ENCODE peak calls at places on chromosomes 1 and 21, in nine cellular contexts. Q, M, I, D, W, N, R, F and O are unnamed samples.

GRCh38 chr1:59669752-59670312 is 144.9 kb upstream of the HOOK1 start:
- DNase-seq in Q (peak; percentile 53), M (no peak), I (no peak), D (no peak), W (peak; percentile 39), N (no peak), R (no peak), F (peak; percentile 34), O (no peak)

GRCh38 chr1:233446935-233447334 is 119.4 kb downstream of the MAP3K21 start:
- DNase-seq in Q (no peak), M (no peak), I (no peak), D (no peak), W (no peak), N (no peak), R (no peak), F (no peak), O (no peak)

GRCh38 chr1:4028139-4028501 is 128.0 kb upstream of the C1orf174 start:
- DNase-seq in Q (no peak), M (no peak), I (no peak), D (no peak), W (no peak), N (no peak), R (no peak), F (no peak), O (no peak)

GRCh38 chr1:31238986-31239613 is 587 bp downstream of the NKAIN1 start:
- DNase-seq in Q (no peak), M (no peak), I (peak; percentile 57), D (peak; percentile 31), W (peak; percentile 51), N (peak; percentile 61), R (no peak), F (peak; percentile 29), O (peak; percentile 4)

GRCh38 chr21:37181059-37181458 is 86.1 kb downstream of the VPS26C start:
- DNase-seq in Q (no peak), M (no peak), I (no peak), D (no peak), W (no peak), N (no peak), R (no peak), F (no peak), O (no peak)

GRCh38 chr1:10615932-10616671 is 141.4 kb downstream of the PEX14 start:
- DNase-seq in Q (no peak), M (no peak), I (no peak), D (no peak), W (no peak), N (peak; percentile 44), R (no peak), F (no peak), O (peak; percentile 81)

GRCh38 chr1:155471891-155472290 is 90.7 kb downstream of the ASH1L start:
- DNase-seq in Q (no peak), M (no peak), I (no peak), D (no peak), W (no peak), N (no peak), R (no peak), F (no peak), O (no peak)

GRCh38 chr1:151459331-151460046 is at the start of gene POGZ:
- DNase-seq in Q (peak; percentile 98), M (peak; percentile 96), I (peak; percentile 98), D (peak; percentile 96), W (peak; percentile 99), N (peak; percentile 95), R (peak; percentile 94), F (peak; percentile 88), O (peak; percentile 98)

GRCh38 chr21:26123012-26123411 is 47.6 kb downstream of the APP start:
- DNase-seq in Q (no peak), M (no peak), I (no peak), D (no peak), W (no peak), N (no peak), R (no peak), F (no peak), O (no peak)

GRCh38 chr1:226425431-226426031 is 17.6 kb upstream of the PARP1 start:
- DNase-seq in Q (no peak), M (no peak), I (no peak), D (no peak), W (no peak), N (no peak), R (no peak), F (no peak), O (no peak)

GRCh38 chr21:26769613-26770188 is 75.5 kb downstream of the ADAMTS1 start:
- DNase-seq in Q (no peak), M (no peak), I (no peak), D (no peak), W (peak; percentile 88), N (no peak), R (no peak), F (no peak), O (no peak)

GRCh38 chr1:174726167-174726879 is 273.4 kb upstream of the CACYBP start:
- DNase-seq in Q (no peak), M (no peak), I (no peak), D (no peak), W (peak; percentile 82), N (no peak), R (peak; percentile 10), F (no peak), O (no peak)

GRCh38 chr1:197399691-197400521 is 131.9 kb downstream of the CRB1 start:
- DNase-seq in Q (no peak), M (no peak), I (no peak), D (no peak), W (peak; percentile 58), N (no peak), R (peak; percentile 74), F (peak; percentile 42), O (peak; percentile 19)

GRCh38 chr21:41950941-41951408 is 2.8 kb downstream of the C2CD2 start:
- DNase-seq in Q (no peak), M (no peak), I (no peak), D (no peak), W (no peak), N (no peak), R (no peak), F (no peak), O (no peak)

GRCh38 chr1:12435639-12436344 is 182.2 kb downstream of the DHRS3 start:
- DNase-seq in Q (no peak), M (no peak), I (no peak), D (no peak), W (no peak), N (no peak), R (no peak), F (no peak), O (no peak)
- H3K4me1 ChIP-seq in Q (peaks cover 91% of the 10 kb centered on the region), M (no peaks in the 10 kb centered on the region), I (peaks cover 50% of the 10 kb centered on the region), D (peaks cover 24% of the 10 kb centered on the region), W (peaks cover 39% of the 10 kb centered on the region), N (peaks cover 14% of the 10 kb centered on the region), R (peaks cover 40% of the 10 kb centered on the region), F (peaks cover 62% of the 10 kb centered on the region), O (peaks cover 52% of the 10 kb centered on the region)

GRCh38 chr1:182147136-182147815 is 85.8 kb upstream of the ZNF648 start:
- DNase-seq in Q (no peak), M (no peak), I (no peak), D (peak; percentile 28), W (peak; percentile 56), N (no peak), R (no peak), F (peak; percentile 34), O (no peak)
- H3K9me3 ChIP-seq in Q (no peaks in the 10 kb centered on the region), M (no peaks in the 10 kb centered on the region), I (no peaks in the 10 kb centered on the region), D (no peaks in the 10 kb centered on the region), W (no peaks in the 10 kb centered on the region), N (no peaks in the 10 kb centered on the region), R (no peaks in the 10 kb centered on the region), F (no peaks in the 10 kb centered on the region), O (no peaks in the 10 kb centered on the region)

GRCh38 chr1:224432141-224432540 is 2.5 kb downstream of the WDR26 start:
- DNase-seq in Q (no peak), M (no peak), I (no peak), D (no peak), W (peak; percentile 63), N (no peak), R (no peak), F (no peak), O (no peak)

GRCh38 chr1:224432672-224433040 is 1.9 kb downstream of the WDR26 start:
- DNase-seq in Q (no peak), M (no peak), I (no peak), D (no peak), W (peak; percentile 49), N (no peak), R (no peak), F (peak; percentile 10), O (no peak)

GRCh38 chr1:224429616-224430015 is 5.0 kb downstream of the WDR26 start:
- DNase-seq in Q (no peak), M (no peak), I (no peak), D (no peak), W (no peak), N (no peak), R (no peak), F (no peak), O (no peak)

GRCh38 chr1:224431726-224432125 is 2.9 kb downstream of the WDR26 start:
- DNase-seq in Q (no peak), M (no peak), I (no peak), D (no peak), W (no peak), N (no peak), R (no peak), F (no peak), O (no peak)

DNA sequence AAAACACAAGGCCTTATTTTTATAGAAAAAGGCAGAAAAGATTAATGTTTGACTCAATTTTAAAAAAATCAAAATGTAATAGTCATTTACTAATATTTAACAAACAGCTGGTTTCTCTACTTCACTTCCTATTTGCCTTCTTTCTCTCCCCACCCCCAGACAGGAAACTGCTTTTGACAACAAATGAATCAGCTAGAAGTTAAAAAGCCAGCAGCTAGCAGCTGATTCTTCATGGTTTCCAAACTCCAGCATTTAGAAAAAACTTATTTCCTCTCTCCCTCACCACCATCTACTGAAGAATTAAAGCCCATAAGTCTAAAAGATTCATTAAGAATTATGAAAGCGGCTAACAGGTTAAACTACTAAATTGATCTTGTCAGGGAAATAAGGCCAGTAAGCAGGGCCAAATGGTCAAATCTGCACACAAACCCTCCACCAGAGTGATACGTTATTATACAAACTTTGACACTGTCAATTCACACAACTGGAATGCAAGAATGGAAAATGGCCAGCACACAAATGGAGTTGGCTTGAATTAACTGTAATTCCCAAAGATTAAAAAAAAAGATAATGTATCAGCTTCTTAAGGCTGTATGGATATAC is 4.0 kb downstream of the WDR26 start:
- DNase-seq in Q (no peak), M (no peak), I (no peak), D (no peak), W (peak; percentile 76), N (no peak), R (no peak), F (peak; percentile 62), O (no peak)
- H3K36me3 ChIP-seq in Q (peaks cover 28% of the 10 kb centered on the region), M (no peaks in the 10 kb centered on the region), I (peaks cover 48% of the 10 kb centered on the region), D (no peaks in the 10 kb centered on the region), W (peaks cover 39% of the 10 kb centered on the region), N (no peaks in the 10 kb centered on the region), R (peaks cover 15% of the 10 kb centered on the region), F (peaks cover 3% of the 10 kb centered on the region), O (no peaks in the 10 kb centered on the region)

DNA sequence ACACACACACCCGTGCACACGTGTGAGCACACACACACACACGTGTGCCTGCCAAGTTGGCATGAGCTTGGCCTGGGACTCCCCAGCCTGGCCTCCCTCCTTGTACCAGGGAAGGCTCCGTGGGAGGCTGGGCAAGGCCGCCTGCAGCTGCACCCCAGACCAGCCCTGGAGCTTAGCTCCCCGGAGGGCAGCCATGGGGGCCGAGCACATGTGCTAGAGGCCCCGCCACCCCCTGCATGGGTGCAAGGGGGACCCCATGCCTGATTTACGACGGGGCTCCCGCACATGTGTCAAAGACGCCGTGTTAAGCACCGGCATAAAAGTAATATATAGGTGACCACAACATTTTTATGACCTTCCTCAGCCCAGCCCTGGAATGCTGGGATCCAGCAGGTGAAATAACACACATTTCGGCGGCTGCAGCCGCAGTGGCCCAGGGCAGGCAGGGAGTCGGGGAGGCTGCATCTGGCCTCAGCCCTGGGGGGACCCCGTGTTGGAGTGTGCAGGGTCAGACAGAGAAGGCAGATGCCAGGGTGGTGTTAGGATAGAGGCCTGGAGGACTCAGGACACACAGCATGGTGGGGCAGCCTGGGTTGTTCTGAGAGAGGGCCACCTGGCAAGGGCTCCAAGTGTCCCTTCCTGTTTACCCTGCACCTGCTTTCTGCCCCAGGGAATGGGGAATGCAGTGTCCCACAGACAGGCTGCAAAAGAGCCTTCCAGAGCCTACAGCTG is 56.3 kb downstream of the WNT9A start:
- DNase-seq in Q (no peak), M (peak; percentile 41), I (peak; percentile 52), D (peak; percentile 3), W (no peak), N (no peak), R (no peak), F (no peak), O (no peak)
- H3K4me1 ChIP-seq in Q (peaks cover 19% of the 10 kb centered on the region), M (no peaks in the 10 kb centered on the region), I (peaks cover 9% of the 10 kb centered on the region), D (peaks cover 11% of the 10 kb centered on the region), W (no peaks in the 10 kb centered on the region), N (no peaks in the 10 kb centered on the region), R (peaks cover 5% of the 10 kb centered on the region), F (peaks cover 46% of the 10 kb centered on the region), O (peaks cover 14% of the 10 kb centered on the region)